ENCODE peak calls at places on chromosomes 4 and X, in nine cellular contexts. One of them, this sample, is unnamed.

GRCh38 chr4:39563448-39563847 is 36.2 kb upstream of the UGDH start:
- DNase-seq in sciatic nerve: no peak
- DNase-seq in NCI-H460: no peak
- DNase-seq in activated B cell treated with CpG ODN at 0.5 μM for 24 hours: no peak
- DNase-seq in stomach: no peak
- DNase-seq in cardiac fibroblast: no peak
- DNase-seq in astrocyte of the hippocampus: no peak
- DNase-seq in activated CD4-positive, alpha-beta T cell treated with anti-CD3 and anti-CD28 coated beads, Interleukin-2, amount 10 ng/mL, durations not matched to agents 7 days and 5 days: no peak
- DNase-seq in stimulated activated CD4-positive, alpha-beta T cell treated with anti-CD3 and anti-CD28 coated beads, Interleukin-1b, Interleukin-23, amount 100 ng/mL, for 24 hours: no peak
- DNase-seq in this sample: no peak

GRCh38 chr4:28788929-28789490 is 1928.4 kb downstream of the STIM2 start:
- DNase-seq in activated B cell treated with CpG ODN at 0.5 μM for 24 hours: no peak
- DNase-seq in astrocyte of the hippocampus: no peak
- DNase-seq in sciatic nerve: no peak
- DNase-seq in activated CD4-positive, alpha-beta T cell treated with anti-CD3 and anti-CD28 coated beads, Interleukin-2, amount 10 ng/mL, durations not matched to agents 7 days and 5 days: no peak
- DNase-seq in NCI-H460: no peak
- DNase-seq in stimulated activated CD4-positive, alpha-beta T cell treated with anti-CD3 and anti-CD28 coated beads, Interleukin-1b, Interleukin-23, amount 100 ng/mL, for 24 hours: no peak
- DNase-seq in cardiac fibroblast: no peak
- DNase-seq in stomach: no peak
- DNase-seq in this sample: no peak

GRCh38 chr4:78031457-78031856 is 25.7 kb upstream of the FRAS1 start:
- DNase-seq in stimulated activated CD4-positive, alpha-beta T cell treated with anti-CD3 and anti-CD28 coated beads, Interleukin-1b, Interleukin-23, amount 100 ng/mL, for 24 hours: no peak
- DNase-seq in activated B cell treated with CpG ODN at 0.5 μM for 24 hours: no peak
- DNase-seq in astrocyte of the hippocampus: no peak
- DNase-seq in sciatic nerve: no peak
- DNase-seq in stomach: no peak
- DNase-seq in NCI-H460: no peak
- DNase-seq in cardiac fibroblast: peak
- DNase-seq in activated CD4-positive, alpha-beta T cell treated with anti-CD3 and anti-CD28 coated beads, Interleukin-2, amount 10 ng/mL, durations not matched to agents 7 days and 5 days: no peak
- DNase-seq in this sample: no peak

GRCh38 chrX:155954793-155955192 is 42.7 kb upstream of the IL9R start:
- DNase-seq in sciatic nerve: no peak
- DNase-seq in stimulated activated CD4-positive, alpha-beta T cell treated with anti-CD3 and anti-CD28 coated beads, Interleukin-1b, Interleukin-23, amount 100 ng/mL, for 24 hours: no peak
- DNase-seq in cardiac fibroblast: no peak
- DNase-seq in astrocyte of the hippocampus: no peak
- DNase-seq in NCI-H460: no peak
- DNase-seq in activated B cell treated with CpG ODN at 0.5 μM for 24 hours: no peak
- DNase-seq in activated CD4-positive, alpha-beta T cell treated with anti-CD3 and anti-CD28 coated beads, Interleukin-2, amount 10 ng/mL, durations not matched to agents 7 days and 5 days: no peak
- DNase-seq in stomach: no peak
- DNase-seq in this sample: no peak

GRCh38 chr4:146637853-146638800 is 566 bp upstream of the POU4F2 start:
- DNase-seq in sciatic nerve: no peak
- DNase-seq in NCI-H460: no peak
- DNase-seq in stimulated activated CD4-positive, alpha-beta T cell treated with anti-CD3 and anti-CD28 coated beads, Interleukin-1b, Interleukin-23, amount 100 ng/mL, for 24 hours: no peak
- DNase-seq in astrocyte of the hippocampus: no peak
- DNase-seq in stomach: no peak
- DNase-seq in activated CD4-positive, alpha-beta T cell treated with anti-CD3 and anti-CD28 coated beads, Interleukin-2, amount 10 ng/mL, durations not matched to agents 7 days and 5 days: no peak
- DNase-seq in cardiac fibroblast: no peak
- DNase-seq in activated B cell treated with CpG ODN at 0.5 μM for 24 hours: no peak
- DNase-seq in this sample: no peak

GRCh38 chr4:138297743-138298405 is 55.7 kb upstream of the SLC7A11 start:
- DNase-seq in stimulated activated CD4-positive, alpha-beta T cell treated with anti-CD3 and anti-CD28 coated beads, Interleukin-1b, Interleukin-23, amount 100 ng/mL, for 24 hours: no peak
- DNase-seq in activated B cell treated with CpG ODN at 0.5 μM for 24 hours: no peak
- DNase-seq in NCI-H460: no peak
- DNase-seq in activated CD4-positive, alpha-beta T cell treated with anti-CD3 and anti-CD28 coated beads, Interleukin-2, amount 10 ng/mL, durations not matched to agents 7 days and 5 days: no peak
- DNase-seq in sciatic nerve: no peak
- DNase-seq in cardiac fibroblast: no peak
- DNase-seq in stomach: no peak
- DNase-seq in astrocyte of the hippocampus: no peak
- DNase-seq in this sample: no peak

GRCh38 chrX:131977619-131978018 is 45.5 kb upstream of the STK26 start:
- DNase-seq in NCI-H460: no peak
- DNase-seq in sciatic nerve: no peak
- DNase-seq in cardiac fibroblast: no peak
- DNase-seq in astrocyte of the hippocampus: no peak
- DNase-seq in activated CD4-positive, alpha-beta T cell treated with anti-CD3 and anti-CD28 coated beads, Interleukin-2, amount 10 ng/mL, durations not matched to agents 7 days and 5 days: no peak
- DNase-seq in activated B cell treated with CpG ODN at 0.5 μM for 24 hours: no peak
- DNase-seq in stimulated activated CD4-positive, alpha-beta T cell treated with anti-CD3 and anti-CD28 coated beads, Interleukin-1b, Interleukin-23, amount 100 ng/mL, for 24 hours: no peak
- DNase-seq in stomach: no peak
- DNase-seq in this sample: no peak

GRCh38 chr4:176188654-176189053 is 6.7 kb downstream of the SPATA4 start:
- DNase-seq in stomach: no peak
- DNase-seq in sciatic nerve: no peak
- DNase-seq in cardiac fibroblast: no peak
- DNase-seq in astrocyte of the hippocampus: no peak
- DNase-seq in activated B cell treated with CpG ODN at 0.5 μM for 24 hours: no peak
- DNase-seq in activated CD4-positive, alpha-beta T cell treated with anti-CD3 and anti-CD28 coated beads, Interleukin-2, amount 10 ng/mL, durations not matched to agents 7 days and 5 days: no peak
- DNase-seq in NCI-H460: no peak
- DNase-seq in stimulated activated CD4-positive, alpha-beta T cell treated with anti-CD3 and anti-CD28 coated beads, Interleukin-1b, Interleukin-23, amount 100 ng/mL, for 24 hours: no peak
- DNase-seq in this sample: no peak

GRCh38 chr4:40850496-40850895 is 100.7 kb downstream of the NSUN7 start:
- DNase-seq in sciatic nerve: no peak
- DNase-seq in astrocyte of the hippocampus: no peak
- DNase-seq in activated CD4-positive, alpha-beta T cell treated with anti-CD3 and anti-CD28 coated beads, Interleukin-2, amount 10 ng/mL, durations not matched to agents 7 days and 5 days: no peak
- DNase-seq in stimulated activated CD4-positive, alpha-beta T cell treated with anti-CD3 and anti-CD28 coated beads, Interleukin-1b, Interleukin-23, amount 100 ng/mL, for 24 hours: no peak
- DNase-seq in cardiac fibroblast: no peak
- DNase-seq in activated B cell treated with CpG ODN at 0.5 μM for 24 hours: no peak
- DNase-seq in NCI-H460: no peak
- DNase-seq in stomach: no peak
- DNase-seq in this sample: no peak

GRCh38 chrX:140572724-140573123 is 67.9 kb upstream of the SOX3 start:
- DNase-seq in cardiac fibroblast: peak
- DNase-seq in NCI-H460: peak
- DNase-seq in stimulated activated CD4-positive, alpha-beta T cell treated with anti-CD3 and anti-CD28 coated beads, Interleukin-1b, Interleukin-23, amount 100 ng/mL, for 24 hours: peak
- DNase-seq in sciatic nerve: no peak
- DNase-seq in activated B cell treated with CpG ODN at 0.5 μM for 24 hours: no peak
- DNase-seq in stomach: peak
- DNase-seq in activated CD4-positive, alpha-beta T cell treated with anti-CD3 and anti-CD28 coated beads, Interleukin-2, amount 10 ng/mL, durations not matched to agents 7 days and 5 days: peak
- DNase-seq in astrocyte of the hippocampus: peak
- DNase-seq in this sample: peak

GRCh38 chr4:37425857-37426256 is 181.3 kb downstream of the NWD2 start:
- DNase-seq in stimulated activated CD4-positive, alpha-beta T cell treated with anti-CD3 and anti-CD28 coated beads, Interleukin-1b, Interleukin-23, amount 100 ng/mL, for 24 hours: no peak
- DNase-seq in activated CD4-positive, alpha-beta T cell treated with anti-CD3 and anti-CD28 coated beads, Interleukin-2, amount 10 ng/mL, durations not matched to agents 7 days and 5 days: no peak
- DNase-seq in astrocyte of the hippocampus: no peak
- DNase-seq in stomach: no peak
- DNase-seq in NCI-H460: no peak
- DNase-seq in sciatic nerve: no peak
- DNase-seq in cardiac fibroblast: no peak
- DNase-seq in activated B cell treated with CpG ODN at 0.5 μM for 24 hours: no peak
- DNase-seq in this sample: no peak

GRCh38 chr4:137394000-137394399 is 138.3 kb downstream of the PCDH18 start:
- DNase-seq in stomach: no peak
- DNase-seq in activated B cell treated with CpG ODN at 0.5 μM for 24 hours: no peak
- DNase-seq in cardiac fibroblast: peak
- DNase-seq in astrocyte of the hippocampus: no peak
- DNase-seq in activated CD4-positive, alpha-beta T cell treated with anti-CD3 and anti-CD28 coated beads, Interleukin-2, amount 10 ng/mL, durations not matched to agents 7 days and 5 days: no peak
- DNase-seq in sciatic nerve: no peak
- DNase-seq in stimulated activated CD4-positive, alpha-beta T cell treated with anti-CD3 and anti-CD28 coated beads, Interleukin-1b, Interleukin-23, amount 100 ng/mL, for 24 hours: no peak
- DNase-seq in NCI-H460: no peak
- DNase-seq in this sample: no peak

GRCh38 chr4:140149851-140150635 is 3.9 kb downstream of the MAML3 start:
- DNase-seq in astrocyte of the hippocampus: peak
- DNase-seq in stomach: peak
- DNase-seq in cardiac fibroblast: peak
- DNase-seq in activated B cell treated with CpG ODN at 0.5 μM for 24 hours: peak
- DNase-seq in activated CD4-positive, alpha-beta T cell treated with anti-CD3 and anti-CD28 coated beads, Interleukin-2, amount 10 ng/mL, durations not matched to agents 7 days and 5 days: peak
- DNase-seq in NCI-H460: no peak
- DNase-seq in stimulated activated CD4-positive, alpha-beta T cell treated with anti-CD3 and anti-CD28 coated beads, Interleukin-1b, Interleukin-23, amount 100 ng/mL, for 24 hours: no peak
- DNase-seq in sciatic nerve: peak
- DNase-seq in this sample: peak

GRCh38 chr4:127203561-127204260 is 429.0 kb upstream of the INTU start:
- DNase-seq in stomach: no peak
- DNase-seq in astrocyte of the hippocampus: peak
- DNase-seq in activated CD4-positive, alpha-beta T cell treated with anti-CD3 and anti-CD28 coated beads, Interleukin-2, amount 10 ng/mL, durations not matched to agents 7 days and 5 days: no peak
- DNase-seq in cardiac fibroblast: no peak
- DNase-seq in sciatic nerve: no peak
- DNase-seq in activated B cell treated with CpG ODN at 0.5 μM for 24 hours: no peak
- DNase-seq in stimulated activated CD4-positive, alpha-beta T cell treated with anti-CD3 and anti-CD28 coated beads, Interleukin-1b, Interleukin-23, amount 100 ng/mL, for 24 hours: no peak
- DNase-seq in NCI-H460: no peak
- DNase-seq in this sample: no peak

GRCh38 chr4:151407466-151408379 is 1.3 kb upstream of the FHIP1A start:
- DNase-seq in activated CD4-positive, alpha-beta T cell treated with anti-CD3 and anti-CD28 coated beads, Interleukin-2, amount 10 ng/mL, durations not matched to agents 7 days and 5 days: peak
- DNase-seq in astrocyte of the hippocampus: peak
- DNase-seq in stomach: peak
- DNase-seq in activated B cell treated with CpG ODN at 0.5 μM for 24 hours: peak
- DNase-seq in cardiac fibroblast: no peak
- DNase-seq in sciatic nerve: peak
- DNase-seq in NCI-H460: no peak
- DNase-seq in stimulated activated CD4-positive, alpha-beta T cell treated with anti-CD3 and anti-CD28 coated beads, Interleukin-1b, Interleukin-23, amount 100 ng/mL, for 24 hours: no peak
- DNase-seq in this sample: peak

GRCh38 chr4:185764880-185765279 is 47.1 kb downstream of the SORBS2 start:
- DNase-seq in stimulated activated CD4-positive, alpha-beta T cell treated with anti-CD3 and anti-CD28 coated beads, Interleukin-1b, Interleukin-23, amount 100 ng/mL, for 24 hours: no peak
- DNase-seq in activated CD4-positive, alpha-beta T cell treated with anti-CD3 and anti-CD28 coated beads, Interleukin-2, amount 10 ng/mL, durations not matched to agents 7 days and 5 days: no peak
- DNase-seq in NCI-H460: no peak
- DNase-seq in cardiac fibroblast: no peak
- DNase-seq in astrocyte of the hippocampus: no peak
- DNase-seq in sciatic nerve: no peak
- DNase-seq in stomach: no peak
- DNase-seq in activated B cell treated with CpG ODN at 0.5 μM for 24 hours: no peak
- DNase-seq in this sample: no peak

GRCh38 chrX:3713225-3713936 is at the start of gene PRKX:
- DNase-seq in NCI-H460: peak
- DNase-seq in stimulated activated CD4-positive, alpha-beta T cell treated with anti-CD3 and anti-CD28 coated beads, Interleukin-1b, Interleukin-23, amount 100 ng/mL, for 24 hours: peak
- DNase-seq in sciatic nerve: peak
- DNase-seq in stomach: peak
- DNase-seq in activated CD4-positive, alpha-beta T cell treated with anti-CD3 and anti-CD28 coated beads, Interleukin-2, amount 10 ng/mL, durations not matched to agents 7 days and 5 days: peak
- DNase-seq in astrocyte of the hippocampus: peak
- DNase-seq in activated B cell treated with CpG ODN at 0.5 μM for 24 hours: peak
- DNase-seq in cardiac fibroblast: peak
- DNase-seq in this sample: no peak

GRCh38 chrX:25144043-25144940 is 128.5 kb upstream of the ARX start:
- DNase-seq in stomach: peak
- DNase-seq in astrocyte of the hippocampus: peak
- DNase-seq in NCI-H460: peak
- DNase-seq in stimulated activated CD4-positive, alpha-beta T cell treated with anti-CD3 and anti-CD28 coated beads, Interleukin-1b, Interleukin-23, amount 100 ng/mL, for 24 hours: peak
- DNase-seq in cardiac fibroblast: peak
- DNase-seq in activated CD4-positive, alpha-beta T cell treated with anti-CD3 and anti-CD28 coated beads, Interleukin-2, amount 10 ng/mL, durations not matched to agents 7 days and 5 days: peak
- DNase-seq in activated B cell treated with CpG ODN at 0.5 μM for 24 hours: no peak
- DNase-seq in sciatic nerve: peak
- DNase-seq in this sample: no peak

GRCh38 chr4:138978600-138978999 is 37.0 kb upstream of the NOCT start:
- DNase-seq in stomach: no peak
- DNase-seq in stimulated activated CD4-positive, alpha-beta T cell treated with anti-CD3 and anti-CD28 coated beads, Interleukin-1b, Interleukin-23, amount 100 ng/mL, for 24 hours: no peak
- DNase-seq in activated B cell treated with CpG ODN at 0.5 μM for 24 hours: no peak
- DNase-seq in sciatic nerve: no peak
- DNase-seq in cardiac fibroblast: no peak
- DNase-seq in activated CD4-positive, alpha-beta T cell treated with anti-CD3 and anti-CD28 coated beads, Interleukin-2, amount 10 ng/mL, durations not matched to agents 7 days and 5 days: no peak
- DNase-seq in NCI-H460: no peak
- DNase-seq in astrocyte of the hippocampus: no peak
- DNase-seq in this sample: no peak

GRCh38 chr4:139934336-139934735 is 219.6 kb downstream of the MAML3 start:
- DNase-seq in stomach: no peak
- DNase-seq in cardiac fibroblast: peak
- DNase-seq in astrocyte of the hippocampus: no peak
- DNase-seq in activated CD4-positive, alpha-beta T cell treated with anti-CD3 and anti-CD28 coated beads, Interleukin-2, amount 10 ng/mL, durations not matched to agents 7 days and 5 days: no peak
- DNase-seq in sciatic nerve: no peak
- DNase-seq in NCI-H460: no peak
- DNase-seq in activated B cell treated with CpG ODN at 0.5 μM for 24 hours: no peak
- DNase-seq in stimulated activated CD4-positive, alpha-beta T cell treated with anti-CD3 and anti-CD28 coated beads, Interleukin-1b, Interleukin-23, amount 100 ng/mL, for 24 hours: no peak
- DNase-seq in this sample: no peak

GRCh38 chr4:186081202-186081807 is 12.3 kb downstream of the TLR3 start:
- DNase-seq in astrocyte of the hippocampus: no peak
- DNase-seq in activated CD4-positive, alpha-beta T cell treated with anti-CD3 and anti-CD28 coated beads, Interleukin-2, amount 10 ng/mL, durations not matched to agents 7 days and 5 days: no peak
- DNase-seq in stimulated activated CD4-positive, alpha-beta T cell treated with anti-CD3 and anti-CD28 coated beads, Interleukin-1b, Interleukin-23, amount 100 ng/mL, for 24 hours: no peak
- DNase-seq in stomach: no peak
- DNase-seq in NCI-H460: no peak
- DNase-seq in activated B cell treated with CpG ODN at 0.5 μM for 24 hours: no peak
- DNase-seq in cardiac fibroblast: no peak
- DNase-seq in sciatic nerve: no peak
- DNase-seq in this sample: no peak

GRCh38 chr4:24260922-24261581 is 323.3 kb downstream of the DHX15 start:
- DNase-seq in activated CD4-positive, alpha-beta T cell treated with anti-CD3 and anti-CD28 coated beads, Interleukin-2, amount 10 ng/mL, durations not matched to agents 7 days and 5 days: no peak
- DNase-seq in sciatic nerve: peak
- DNase-seq in stomach: no peak
- DNase-seq in NCI-H460: no peak
- DNase-seq in stimulated activated CD4-positive, alpha-beta T cell treated with anti-CD3 and anti-CD28 coated beads, Interleukin-1b, Interleukin-23, amount 100 ng/mL, for 24 hours: no peak
- DNase-seq in activated B cell treated with CpG ODN at 0.5 μM for 24 hours: no peak
- DNase-seq in astrocyte of the hippocampus: no peak
- DNase-seq in cardiac fibroblast: peak
- DNase-seq in this sample: no peak

GRCh38 chr4:53962516-53963225 is 101.7 kb downstream of the CHIC2 start:
- DNase-seq in sciatic nerve: no peak
- DNase-seq in stomach: no peak
- DNase-seq in stimulated activated CD4-positive, alpha-beta T cell treated with anti-CD3 and anti-CD28 coated beads, Interleukin-1b, Interleukin-23, amount 100 ng/mL, for 24 hours: no peak
- DNase-seq in activated B cell treated with CpG ODN at 0.5 μM for 24 hours: no peak
- DNase-seq in activated CD4-positive, alpha-beta T cell treated with anti-CD3 and anti-CD28 coated beads, Interleukin-2, amount 10 ng/mL, durations not matched to agents 7 days and 5 days: no peak
- DNase-seq in cardiac fibroblast: peak
- DNase-seq in astrocyte of the hippocampus: peak
- DNase-seq in NCI-H460: no peak
- DNase-seq in this sample: no peak

GRCh38 chr4:110630621-110631402 is 7.9 kb upstream of the PITX2 start:
- DNase-seq in cardiac fibroblast: no peak
- DNase-seq in NCI-H460: no peak
- DNase-seq in activated CD4-positive, alpha-beta T cell treated with anti-CD3 and anti-CD28 coated beads, Interleukin-2, amount 10 ng/mL, durations not matched to agents 7 days and 5 days: no peak
- DNase-seq in activated B cell treated with CpG ODN at 0.5 μM for 24 hours: no peak
- DNase-seq in stimulated activated CD4-positive, alpha-beta T cell treated with anti-CD3 and anti-CD28 coated beads, Interleukin-1b, Interleukin-23, amount 100 ng/mL, for 24 hours: no peak
- DNase-seq in sciatic nerve: no peak
- DNase-seq in stomach: no peak
- DNase-seq in astrocyte of the hippocampus: no peak
- DNase-seq in this sample: no peak

GRCh38 chr4:157043131-157043530 is 32.8 kb upstream of the GLRB start:
- DNase-seq in activated CD4-positive, alpha-beta T cell treated with anti-CD3 and anti-CD28 coated beads, Interleukin-2, amount 10 ng/mL, durations not matched to agents 7 days and 5 days: no peak
- DNase-seq in stomach: no peak
- DNase-seq in NCI-H460: peak
- DNase-seq in cardiac fibroblast: peak
- DNase-seq in stimulated activated CD4-positive, alpha-beta T cell treated with anti-CD3 and anti-CD28 coated beads, Interleukin-1b, Interleukin-23, amount 100 ng/mL, for 24 hours: no peak
- DNase-seq in activated B cell treated with CpG ODN at 0.5 μM for 24 hours: no peak
- DNase-seq in astrocyte of the hippocampus: peak
- DNase-seq in sciatic nerve: no peak
- DNase-seq in this sample: no peak

GRCh38 chrX:103629295-103630170 is 758 bp downstream of the TCEAL1 start:
- DNase-seq in NCI-H460: peak
- DNase-seq in astrocyte of the hippocampus: peak
- DNase-seq in activated CD4-positive, alpha-beta T cell treated with anti-CD3 and anti-CD28 coated beads, Interleukin-2, amount 10 ng/mL, durations not matched to agents 7 days and 5 days: peak
- DNase-seq in cardiac fibroblast: peak
- DNase-seq in sciatic nerve: peak
- DNase-seq in stomach: peak
- DNase-seq in activated B cell treated with CpG ODN at 0.5 μM for 24 hours: peak
- DNase-seq in stimulated activated CD4-positive, alpha-beta T cell treated with anti-CD3 and anti-CD28 coated beads, Interleukin-1b, Interleukin-23, amount 100 ng/mL, for 24 hours: no peak
- DNase-seq in this sample: peak

GRCh38 chr4:1666391-1666790 is 17.7 kb downstream of the FAM53A start:
- DNase-seq in activated B cell treated with CpG ODN at 0.5 μM for 24 hours: no peak
- DNase-seq in astrocyte of the hippocampus: no peak
- DNase-seq in NCI-H460: no peak
- DNase-seq in stimulated activated CD4-positive, alpha-beta T cell treated with anti-CD3 and anti-CD28 coated beads, Interleukin-1b, Interleukin-23, amount 100 ng/mL, for 24 hours: no peak
- DNase-seq in activated CD4-positive, alpha-beta T cell treated with anti-CD3 and anti-CD28 coated beads, Interleukin-2, amount 10 ng/mL, durations not matched to agents 7 days and 5 days: no peak
- DNase-seq in cardiac fibroblast: no peak
- DNase-seq in stomach: peak
- DNase-seq in sciatic nerve: no peak
- DNase-seq in this sample: no peak

GRCh38 chr4:9898596-9899345 is 117.3 kb downstream of the DRD5 start:
- DNase-seq in cardiac fibroblast: peak
- DNase-seq in NCI-H460: peak
- DNase-seq in activated CD4-positive, alpha-beta T cell treated with anti-CD3 and anti-CD28 coated beads, Interleukin-2, amount 10 ng/mL, durations not matched to agents 7 days and 5 days: no peak
- DNase-seq in activated B cell treated with CpG ODN at 0.5 μM for 24 hours: no peak
- DNase-seq in sciatic nerve: no peak
- DNase-seq in stimulated activated CD4-positive, alpha-beta T cell treated with anti-CD3 and anti-CD28 coated beads, Interleukin-1b, Interleukin-23, amount 100 ng/mL, for 24 hours: no peak
- DNase-seq in astrocyte of the hippocampus: peak
- DNase-seq in stomach: peak
- DNase-seq in this sample: no peak

GRCh38 chr4:147325566-147325965 is 155.3 kb upstream of the EDNRA start:
- DNase-seq in stomach: no peak
- DNase-seq in activated B cell treated with CpG ODN at 0.5 μM for 24 hours: no peak
- DNase-seq in astrocyte of the hippocampus: no peak
- DNase-seq in activated CD4-positive, alpha-beta T cell treated with anti-CD3 and anti-CD28 coated beads, Interleukin-2, amount 10 ng/mL, durations not matched to agents 7 days and 5 days: no peak
- DNase-seq in NCI-H460: no peak
- DNase-seq in stimulated activated CD4-positive, alpha-beta T cell treated with anti-CD3 and anti-CD28 coated beads, Interleukin-1b, Interleukin-23, amount 100 ng/mL, for 24 hours: no peak
- DNase-seq in cardiac fibroblast: no peak
- DNase-seq in sciatic nerve: no peak
- DNase-seq in this sample: no peak

GRCh38 chr4:88008133-88008621 is 742 bp downstream of the PKD2 start:
- DNase-seq in astrocyte of the hippocampus: peak
- DNase-seq in sciatic nerve: peak
- DNase-seq in cardiac fibroblast: peak
- DNase-seq in activated B cell treated with CpG ODN at 0.5 μM for 24 hours: no peak
- DNase-seq in activated CD4-positive, alpha-beta T cell treated with anti-CD3 and anti-CD28 coated beads, Interleukin-2, amount 10 ng/mL, durations not matched to agents 7 days and 5 days: peak
- DNase-seq in NCI-H460: no peak
- DNase-seq in stomach: peak
- DNase-seq in stimulated activated CD4-positive, alpha-beta T cell treated with anti-CD3 and anti-CD28 coated beads, Interleukin-1b, Interleukin-23, amount 100 ng/mL, for 24 hours: no peak
- DNase-seq in this sample: no peak

GRCh38 chr4:55173580-55173979 is 48.2 kb upstream of the KDR start:
- DNase-seq in cardiac fibroblast: peak
- DNase-seq in astrocyte of the hippocampus: no peak
- DNase-seq in stomach: no peak
- DNase-seq in NCI-H460: no peak
- DNase-seq in activated B cell treated with CpG ODN at 0.5 μM for 24 hours: no peak
- DNase-seq in sciatic nerve: no peak
- DNase-seq in stimulated activated CD4-positive, alpha-beta T cell treated with anti-CD3 and anti-CD28 coated beads, Interleukin-1b, Interleukin-23, amount 100 ng/mL, for 24 hours: no peak
- DNase-seq in activated CD4-positive, alpha-beta T cell treated with anti-CD3 and anti-CD28 coated beads, Interleukin-2, amount 10 ng/mL, durations not matched to agents 7 days and 5 days: no peak
- DNase-seq in this sample: no peak

This sample was measured in ureter.